ENCODE peak calls at places on chromosome 2, in five cellular contexts. Y, C, F, V and H are unnamed samples.

GRCh38 chr2:112277591-112278220 is 2.3 kb downstream of the ZC3H6 start:
- DNase-seq in F (no peak), C (no peak), Y (no peak), V (no peak), H (peak)

GRCh38 chr2:158726906-158727592 is 68.1 kb upstream of the DAPL1 start:
- DNase-seq in C (no peak), V (no peak), F (no peak), Y (peak), H (no peak)

GRCh38 chr2:3451926-3452671 is 67.2 kb downstream of the ADI1 start:
- DNase-seq in Y (no peak), F (no peak), V (no peak), C (no peak), H (no peak)

GRCh38 chr2:88807237-88807962 is 115.9 kb downstream of the RPIA start:
- DNase-seq in V (no peak), Y (no peak), C (no peak), F (no peak), H (no peak)

GRCh38 chr2:130352229-130352628 is 3.6 kb upstream of the PTPN18 start:
- DNase-seq in C (no peak), V (no peak), F (no peak), Y (no peak), H (no peak)

GRCh38 chr2:11465485-11466306 is at the start of gene E2F6:
- DNase-seq in C (peak), Y (peak), F (peak), V (peak), H (peak)

GRCh38 chr2:23905155-23905554 is 21.8 kb downstream of the ATAD2B start:
- DNase-seq in C (peak), F (no peak), V (no peak), Y (no peak), H (peak)

GRCh38 chr2:136051001-136051724 is 65.7 kb upstream of the DARS1 start:
- DNase-seq in Y (no peak), C (no peak), F (no peak), V (no peak), H (no peak)

GRCh38 chr2:239369631-239370161 is 31.1 kb downstream of the HDAC4 start:
- DNase-seq in Y (peak), V (no peak), C (no peak), F (no peak), H (no peak)

GRCh38 chr2:24459224-24459799 is 31.7 kb upstream of the NCOA1 start:
- DNase-seq in V (no peak), F (no peak), C (no peak), Y (no peak), H (no peak)

GRCh38 chr2:12032421-12032820 is 286.0 kb downstream of the LPIN1 start:
- DNase-seq in C (no peak), F (no peak), V (no peak), Y (peak), H (no peak)

GRCh38 chr2:69138247-69138754 is 125.3 kb downstream of the ANTXR1 start:
- DNase-seq in F (peak), V (no peak), C (peak), Y (peak), H (peak)

GRCh38 chr2:236858661-236859060 is 227.0 kb upstream of the COPS8 start:
- DNase-seq in V (no peak), Y (no peak), F (no peak), C (peak), H (no peak)

GRCh38 chr2:113157108-113157896 is 16.5 kb upstream of the PSD4 start:
- DNase-seq in C (no peak), F (no peak), Y (no peak), V (no peak), H (no peak)

GRCh38 chr2:3460161-3460560 is 59.2 kb downstream of the ADI1 start:
- DNase-seq in Y (no peak), F (no peak), C (no peak), V (no peak), H (no peak)

GRCh38 chr2:36455788-36456187 is 100.2 kb downstream of the CRIM1 start:
- DNase-seq in C (peak), V (no peak), F (no peak), Y (peak), H (no peak)

GRCh38 chr2:69036926-69037325 is 23.9 kb downstream of the ANTXR1 start:
- DNase-seq in C (peak), Y (no peak), V (no peak), F (no peak), H (no peak)

GRCh38 chr2:182064024-182064880 is 78.6 kb downstream of the PPP1R1C start:
- DNase-seq in F (no peak), Y (no peak), C (peak), V (peak), H (peak)

GRCh38 chr2:146678516-146678915 is 1166.3 kb upstream of the ACVR2A start:
- DNase-seq in F (no peak), C (no peak), Y (no peak), V (no peak), H (no peak)

GRCh38 chr2:120878970-120879369 is 143.3 kb downstream of the GLI2 start:
- DNase-seq in F (no peak), C (no peak), Y (peak), V (no peak), H (peak)

DNA sequence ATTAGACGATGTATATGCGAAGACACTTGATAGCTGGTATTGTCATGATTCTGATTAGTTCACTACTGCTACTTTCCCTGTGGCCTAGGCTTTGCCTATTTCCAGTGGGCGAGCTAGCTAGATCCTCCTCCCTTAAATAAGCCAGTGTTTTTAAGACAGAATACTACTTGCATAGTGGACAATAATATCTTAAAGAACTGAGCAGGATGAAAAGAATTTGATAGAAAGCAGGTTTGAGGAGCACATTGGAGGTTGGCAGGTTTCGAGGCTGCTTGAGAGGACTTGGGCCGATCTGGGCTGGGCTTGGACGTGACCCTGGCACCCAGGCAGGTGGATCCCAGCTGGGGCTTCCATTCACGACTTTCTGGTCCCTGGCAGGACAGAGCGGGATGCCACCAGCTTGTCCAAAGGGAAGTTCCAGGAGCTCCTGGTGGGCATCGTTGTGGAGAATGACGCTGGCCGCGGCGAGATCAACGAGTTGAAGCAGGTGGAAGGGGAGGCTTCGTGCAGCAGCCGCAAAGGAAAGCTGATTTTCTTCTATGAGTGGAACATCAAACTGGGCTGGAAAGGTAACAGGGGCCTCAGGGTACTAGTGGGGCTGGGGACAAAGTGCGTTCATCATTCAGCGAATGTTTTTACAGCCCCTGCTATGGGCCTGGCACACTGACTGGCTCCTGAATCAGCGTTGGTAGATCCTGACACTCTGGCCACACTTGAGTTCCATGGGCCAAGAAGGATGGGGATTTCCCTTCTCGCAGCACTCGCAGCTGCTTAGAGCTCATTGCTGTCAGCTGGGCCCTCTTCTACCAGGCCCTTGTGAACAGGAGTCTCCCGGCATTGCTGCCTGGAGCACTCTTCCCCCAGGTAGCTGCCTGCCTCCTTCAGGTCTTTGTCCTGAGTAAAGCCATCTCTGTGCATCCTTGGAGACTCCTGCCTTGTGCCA is 16.9 kb downstream of the C2orf74 start:
- DNase-seq in Y (peak), F (no peak), C (peak), V (no peak), H (peak)
- H3K4me3 ChIP-seq in Y (peak), F (peak), C (no peak), V (no peak), H (peak)

DNA sequence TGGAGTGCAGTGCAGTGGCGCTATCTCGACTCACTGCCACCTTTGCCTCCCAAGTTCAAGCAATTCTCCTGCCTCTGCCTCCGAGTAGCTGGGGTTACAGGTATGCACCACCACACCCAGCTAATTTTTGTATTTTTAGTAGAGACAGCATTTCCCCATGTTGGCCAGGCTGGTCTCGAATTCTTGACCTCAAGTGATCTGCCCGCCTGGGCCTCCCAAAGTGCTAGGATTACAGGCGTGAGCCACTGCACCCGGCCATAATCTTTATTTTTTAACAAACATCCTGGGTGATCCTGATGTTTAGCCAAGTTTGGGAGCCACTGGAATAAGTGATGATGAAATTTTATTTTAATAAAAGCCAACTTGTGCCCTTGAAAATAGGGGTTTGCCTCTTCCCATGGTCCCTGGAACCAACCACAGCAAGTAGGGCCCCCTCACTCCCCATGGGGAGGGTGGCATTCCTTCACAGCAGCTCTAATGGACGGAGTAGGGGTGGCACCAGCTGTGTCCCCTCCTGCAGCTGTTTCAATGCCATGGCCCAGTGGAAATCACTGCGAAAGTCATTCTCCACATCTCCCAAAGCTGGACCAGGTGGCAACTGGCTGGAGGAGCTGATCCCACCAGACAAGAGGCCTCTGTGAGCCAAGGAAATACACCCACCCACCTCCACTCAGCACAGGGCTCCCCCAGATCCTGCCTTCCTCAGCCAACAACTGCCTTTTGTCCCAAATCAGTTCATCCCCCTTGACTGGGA is 194.8 kb downstream of the ZFP36L2 start:
- DNase-seq in F (no peak), V (peak), Y (no peak), C (no peak), H (no peak)
- TF ChIP-seq CTCF in F (no peak), V (no peak), Y (no peak), C (no peak), H (no peak)

GRCh38 chr2:38960609-38961320 is 71.1 kb downstream of the ARHGEF33 start:
- DNase-seq in C (no peak), Y (no peak), F (no peak), V (no peak), H (no peak)
- H3K4me3 ChIP-seq in C (peak), Y (peak), F (no peak), V (peak), H (peak)

GRCh38 chr2:127196998-127197397 is 23.1 kb downstream of the CYP27C1 start:
- DNase-seq in F (no peak), C (no peak), Y (no peak), V (no peak), H (no peak)
- TF ChIP-seq CTCF in F (peak), C (peak), Y (peak), V (no peak), H (peak)

GRCh38 chr2:169693344-169693743 is 861 bp downstream of the CFAP210 start:
- DNase-seq in C (no peak), V (no peak), F (no peak), Y (no peak), H (no peak)
- H3K4me3 ChIP-seq in C (no peak), V (no peak), F (no peak), Y (no peak), H (no peak)

DNA sequence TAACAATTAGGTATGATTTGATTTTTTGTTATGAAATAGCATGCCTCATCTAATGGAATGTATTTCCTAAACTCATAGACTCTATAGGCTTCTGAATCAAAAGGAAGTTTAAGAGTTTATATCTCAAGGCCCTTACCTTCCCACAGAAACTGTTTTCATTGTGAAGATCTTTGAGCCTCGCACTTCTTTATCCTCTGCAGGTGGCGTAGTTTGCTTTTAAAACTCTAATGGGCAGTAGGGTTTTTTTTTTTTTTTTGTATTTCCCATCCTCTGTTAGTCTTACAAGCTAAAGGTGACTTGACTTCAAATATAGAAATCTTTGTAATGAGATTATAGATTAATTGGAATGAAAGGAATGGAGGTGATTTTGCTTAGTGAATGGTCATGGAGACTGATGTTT is 28.3 kb downstream of the DYNC2LI1 start:
- DNase-seq in V (no peak), Y (no peak), C (no peak), F (no peak), H (no peak)
- TF ChIP-seq CTCF in V (no peak), Y (no peak), C (no peak), F (no peak), H (no peak)

GRCh38 chr2:204503869-204504268 is 41.4 kb upstream of the PARD3B start:
- DNase-seq in F (no peak), V (no peak), C (peak), Y (peak), H (peak)
- H3K4me3 ChIP-seq in F (no peak), V (no peak), C (no peak), Y (no peak), H (no peak)

GRCh38 chr2:73920577-73921545 is 5.8 kb upstream of the DGUOK start:
- DNase-seq in V (peak), F (no peak), C (peak), Y (peak), H (no peak)
- TF ChIP-seq CTCF in V (peak), F (peak), C (peak), Y (peak), H (peak)

DNA sequence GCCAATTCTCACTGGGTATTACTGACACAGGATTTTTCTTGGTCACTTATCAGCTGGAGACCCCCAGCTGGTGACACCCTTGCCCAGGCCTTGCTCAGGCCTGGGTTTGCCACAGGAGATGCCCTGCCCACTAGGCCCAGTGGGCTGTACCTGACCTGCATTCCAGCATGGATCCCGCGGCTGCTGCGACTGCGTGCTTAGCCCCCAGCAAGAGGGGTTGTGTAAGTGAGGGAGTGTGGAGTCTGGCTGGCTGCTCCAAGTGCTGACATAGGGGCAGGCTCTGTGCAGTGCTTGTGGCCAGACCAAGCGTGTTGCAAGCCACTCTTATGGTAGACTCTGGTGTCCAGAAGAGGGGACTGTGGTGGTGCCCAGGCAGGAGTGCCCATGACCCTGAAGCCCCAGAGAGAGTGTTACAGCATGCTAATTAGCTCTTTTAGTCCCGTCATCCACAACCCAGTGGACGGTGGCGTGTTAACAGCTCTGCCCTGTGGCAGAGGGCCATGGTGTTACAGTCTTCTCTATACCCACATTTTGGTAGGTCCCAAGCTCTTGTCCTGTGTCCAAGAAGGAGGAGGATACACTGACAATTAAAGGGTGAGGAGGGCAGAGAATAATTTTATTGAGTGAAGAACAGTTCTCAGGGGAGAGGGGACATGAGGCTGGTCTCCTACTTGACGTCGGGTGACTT is 491.7 kb upstream of the MEIS1 start:
- DNase-seq in Y (no peak), C (no peak), F (no peak), V (no peak), H (no peak)
- H3K4me3 ChIP-seq in Y (no peak), C (no peak), F (no peak), V (no peak), H (no peak)